ENCODE peak calls at places on chromosomes 16 and 17, in five cellular contexts. S, C, J, M and X are unnamed samples.

GRCh38 chr16:12462690-12463646 is 340.7 kb downstream of the CPPED1 start:
- DNase-seq in S (no peak), C (no peak), J (peak), M (no peak), X (no peak)

GRCh38 chr17:66829386-66829864 is 5.5 kb upstream of the CACNG5 start:
- DNase-seq in S (peak), C (no peak), J (peak), M (peak), X (peak)

GRCh38 chr16:3027983-3028715 is 4.3 kb downstream of the THOC6 start:
- DNase-seq in S (peak), C (no peak), J (peak), M (peak), X (peak)

GRCh38 chr17:18182190-18182977 is 1.2 kb upstream of the ALKBH5 start:
- DNase-seq in S (peak), C (no peak), J (no peak), M (peak), X (no peak)

GRCh38 chr17:59521465-59522126 is 43.8 kb upstream of the DHX40 start:
- DNase-seq in S (peak), C (peak), J (peak), M (peak), X (peak)

GRCh38 chr17:82302498-82302963 is 14.9 kb downstream of the CD7 start:
- DNase-seq in S (no peak), C (no peak), J (no peak), M (no peak), X (no peak)

GRCh38 chr16:50879873-50880695 is 138.2 kb downstream of the CYLD start:
- DNase-seq in S (no peak), C (peak), J (no peak), M (peak), X (no peak)

GRCh38 chr16:54242199-54242598 is 44.4 kb downstream of the IRX3 start:
- DNase-seq in S (no peak), C (no peak), J (no peak), M (no peak), X (no peak)

GRCh38 chr17:42849451-42850157 is 1.4 kb upstream of the AOC3 start:
- DNase-seq in S (no peak), C (no peak), J (no peak), M (no peak), X (no peak)

GRCh38 chr16:59192551-59193199 is 458.6 kb upstream of the GOT2 start:
- DNase-seq in S (no peak), C (no peak), J (peak), M (no peak), X (no peak)

GRCh38 chr17:81665205-81666091 is 957 bp downstream of the OXLD1 start:
- DNase-seq in S (peak), C (no peak), J (peak), M (no peak), X (peak)

GRCh38 chr17:69142473-69142802 is 743 bp upstream of the ABCA6 start:
- DNase-seq in S (peak), C (no peak), J (peak), M (no peak), X (peak)

GRCh38 chr17:38789185-38789584 is 10.2 kb downstream of the PIP4K2B start:
- DNase-seq in S (no peak), C (no peak), J (peak), M (no peak), X (peak)

GRCh38 chr17:31673076-31673475 is 186.0 kb downstream of the COPRS start:
- DNase-seq in S (no peak), C (no peak), J (no peak), M (no peak), X (no peak)

GRCh38 chr16:79571753-79572544 is 28.6 kb downstream of the MAF start:
- DNase-seq in S (no peak), C (no peak), J (no peak), M (no peak), X (no peak)

GRCh38 chr17:65485388-65486299 is 75.8 kb downstream of the AXIN2 start:
- DNase-seq in S (peak), C (no peak), J (peak), M (no peak), X (no peak)

GRCh38 chr17:59361916-59362810 is 30.7 kb downstream of the YPEL2 start:
- DNase-seq in S (peak), C (no peak), J (peak), M (no peak), X (peak)

GRCh38 chr17:64327201-64327930 is 63.3 kb downstream of the PECAM1 start:
- DNase-seq in S (peak), C (no peak), J (peak), M (no peak), X (no peak)